ENCODE peak calls at places on chromosome 15, in six cellular contexts. G, L, A, J, Z and P are unnamed samples. For H3K27me3, the result is how much of the 10 kb centered on the place peaks cover.

GRCh38 chr15:35567392-35567791 is 21.4 kb upstream of the DPH6 start:
- DNase-seq in G (no peak), J (no peak), Z (no peak), L (no peak), A (no peak), P (no peak)

GRCh38 chr15:63833246-63833696 is 477 bp downstream of the HERC1 start:
- DNase-seq in G (peak), A (no peak), J (peak), Z (no peak), L (no peak), P (peak)

GRCh38 chr15:59186501-59186900 is 20.1 kb upstream of the LDHAL6B start:
- DNase-seq in A (no peak), Z (no peak), L (no peak), J (no peak), G (no peak), P (no peak)

GRCh38 chr15:50143255-50143860 is 24.3 kb upstream of the ATP8B4 start:
- DNase-seq in A (no peak), Z (no peak), J (no peak), G (no peak), L (no peak), P (no peak)

GRCh38 chr15:33116218-33116617 is 78.3 kb downstream of the FMN1 start:
- DNase-seq in A (no peak), Z (no peak), L (no peak), J (no peak), G (no peak), P (no peak)

GRCh38 chr15:74517096-74517495 is 23.9 kb upstream of the ARID3B start:
- DNase-seq in A (no peak), L (no peak), J (no peak), Z (no peak), G (peak), P (no peak)

GRCh38 chr15:58923696-58924300 is 9.7 kb downstream of the SLTM start:
- DNase-seq in G (no peak), L (no peak), A (no peak), Z (no peak), J (no peak), P (no peak)

GRCh38 chr15:72197460-72198409 is at the start of gene GRAMD2A:
- DNase-seq in G (peak), A (no peak), Z (no peak), L (no peak), J (no peak), P (no peak)

GRCh38 chr15:82992436-82992835 is 6.4 kb downstream of the RAMAC start:
- DNase-seq in A (no peak), Z (no peak), J (no peak), L (no peak), G (no peak), P (no peak)

GRCh38 chr15:52615302-52615701 is 46.5 kb upstream of the ARPP19 start:
- DNase-seq in L (no peak), Z (no peak), G (no peak), A (no peak), J (no peak), P (no peak)

GRCh38 chr15:81133782-81134461 is at the start of gene CFAP161:
- DNase-seq in Z (peak), A (peak), G (peak), J (peak), L (peak), P (no peak)

GRCh38 chr15:85475317-85475701 is 94.9 kb downstream of the AKAP13 start:
- DNase-seq in L (no peak), Z (no peak), J (no peak), G (no peak), A (no peak), P (no peak)

GRCh38 chr15:85964471-85964870 is 115.2 kb upstream of the AGBL1 start:
- DNase-seq in A (no peak), J (no peak), Z (no peak), G (no peak), L (no peak), P (no peak)

GRCh38 chr15:91867581-91868026 is 14.1 kb downstream of the SLCO3A1 start:
- DNase-seq in L (peak), Z (peak), J (peak), G (peak), A (no peak), P (no peak)

GRCh38 chr15:101488300-101489164 is 975 bp downstream of the PCSK6 start:
- DNase-seq in A (no peak), L (no peak), G (no peak), Z (no peak), J (no peak), P (no peak)

GRCh38 chr15:87619161-87619960 is 637.2 kb downstream of the NTRK3 start:
- DNase-seq in L (peak), A (no peak), G (peak), Z (no peak), J (no peak), P (no peak)

GRCh38 chr15:71632571-71633195 is 177.7 kb upstream of the NR2E3 start:
- DNase-seq in A (no peak), G (no peak), J (no peak), Z (no peak), L (no peak), P (no peak)

GRCh38 chr15:73996939-73997338 is 2.4 kb downstream of the PML start:
- DNase-seq in L (peak), G (peak), J (peak), A (no peak), Z (no peak), P (no peak)

GRCh38 chr15:101174152-101174920 is 77.5 kb downstream of the CHSY1 start:
- DNase-seq in G (no peak), L (no peak), J (no peak), Z (no peak), A (no peak), P (no peak)

GRCh38 chr15:93274276-93274675 is 185.3 kb upstream of the RGMA start:
- DNase-seq in J (no peak), A (no peak), Z (no peak), L (no peak), G (no peak), P (no peak)

GRCh38 chr15:46091860-46092450 is 457.1 kb downstream of the SQOR start:
- DNase-seq in J (no peak), G (no peak), Z (no peak), L (no peak), A (peak), P (no peak)

GRCh38 chr15:72585025-72585424 is 69.5 kb upstream of the GOLGA6B start:
- DNase-seq in J (no peak), Z (no peak), L (no peak), A (no peak), G (no peak), P (no peak)

DNA sequence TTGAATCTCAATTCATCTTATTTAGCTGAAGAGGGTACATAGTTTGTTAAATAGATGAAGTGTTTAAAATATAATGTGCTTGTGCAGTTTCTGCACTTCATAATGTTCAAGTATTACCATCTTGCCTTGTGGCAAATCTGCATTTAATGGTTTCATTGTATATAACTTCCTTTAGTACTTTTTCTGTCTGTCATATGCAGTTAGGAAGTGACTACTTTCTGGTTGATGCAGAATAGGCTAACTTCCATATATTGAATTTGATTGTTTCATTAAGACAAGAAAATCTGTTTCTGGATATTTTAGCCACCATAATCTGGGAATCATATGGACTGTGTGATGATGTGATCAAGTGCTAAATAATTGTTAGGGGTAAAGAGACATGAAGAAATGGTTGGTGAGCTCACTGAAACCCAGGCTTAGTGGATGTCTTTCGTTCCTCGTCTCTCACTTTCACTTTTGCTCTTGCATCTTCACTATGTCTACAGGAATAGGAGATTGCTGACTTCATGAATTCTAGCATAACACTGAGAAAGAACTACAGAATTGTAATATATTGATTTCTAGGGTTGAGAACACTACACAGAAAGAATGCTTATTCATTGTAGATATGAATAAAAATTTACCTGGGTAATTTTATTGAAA is 3.5 kb upstream of the MNS1 start:
- DNase-seq in L (no peak), G (no peak), Z (no peak), J (no peak), A (no peak), P (no peak)
- H3K27ac ChIP-seq in L (no peak), G (no peak), Z (no peak), J (no peak), A (no peak), P (no peak)

DNA sequence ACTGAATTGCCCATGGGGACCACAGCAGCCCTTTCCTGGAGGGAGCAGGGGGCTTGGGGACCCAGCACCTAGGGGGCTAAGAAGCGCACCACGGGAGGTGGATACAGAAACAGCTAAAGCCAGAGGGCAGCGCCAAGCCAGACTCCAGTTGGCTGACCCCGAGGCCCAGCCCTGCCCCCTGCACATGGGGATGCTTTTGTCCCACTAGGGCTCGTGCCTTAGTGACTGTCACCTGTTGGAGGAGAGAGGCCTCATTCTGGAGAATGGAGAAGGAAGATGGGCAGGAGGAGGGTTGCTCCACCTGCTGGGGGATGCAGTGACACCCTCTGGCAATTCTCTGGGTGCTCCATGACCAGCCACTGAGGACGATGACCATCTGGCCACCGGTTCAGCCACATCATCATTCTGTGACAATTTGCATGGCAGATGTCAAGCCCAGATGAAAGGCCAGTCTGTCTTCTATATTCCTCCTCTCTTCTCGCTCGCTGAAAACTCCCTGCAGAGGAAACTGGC is 167.8 kb upstream of the TLE3 start:
- DNase-seq in J (no peak), Z (no peak), G (no peak), L (no peak), A (no peak), P (no peak)
- TF ChIP-seq CTCF in J (no peak), Z (no peak), G (no peak), L (peak), A (no peak), P (no peak)

DNA sequence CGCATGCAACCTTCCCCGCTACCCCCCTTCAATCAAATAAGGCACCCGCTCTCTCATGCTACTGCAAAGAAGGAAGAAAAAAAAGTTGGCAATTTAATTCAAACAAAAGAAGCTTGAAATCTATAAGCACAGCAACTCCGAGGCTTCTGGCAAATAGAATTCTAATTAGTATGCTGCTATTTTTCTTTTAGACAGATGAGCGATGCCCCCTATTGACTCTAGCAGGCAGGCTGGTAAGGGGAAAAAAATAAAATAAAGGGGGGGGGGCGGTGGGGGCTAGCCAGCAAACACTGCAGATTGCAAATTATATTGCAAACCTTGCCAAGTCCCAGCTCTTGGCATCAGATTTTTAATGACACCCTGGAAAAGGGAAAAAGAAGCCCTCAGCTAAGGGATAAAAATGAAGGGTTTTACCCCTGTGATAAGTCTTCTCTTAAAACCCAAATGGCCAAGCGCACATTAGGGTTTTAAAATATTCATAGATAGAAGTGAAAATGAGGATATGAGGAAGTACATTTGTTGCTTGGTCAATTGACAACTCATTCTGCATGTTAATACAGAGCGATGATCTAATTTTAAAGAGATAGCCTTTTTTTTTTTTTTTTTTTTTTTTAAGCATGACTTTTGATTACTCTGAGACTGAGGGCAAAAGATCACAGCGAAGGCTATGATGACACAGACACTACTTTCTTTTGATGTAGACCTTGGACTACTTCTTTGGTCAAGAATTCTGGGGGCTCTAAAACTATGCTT is 255.3 kb downstream of the NR2F2 start:
- DNase-seq in A (no peak), L (no peak), G (no peak), J (no peak), Z (no peak), P (no peak)
- H3K27me3 ChIP-seq in A (under half), L (under half), G (under half), J (under half), Z (under half), P (under half)

GRCh38 chr15:67700023-67700422 is 125.3 kb upstream of the SKOR1 start:
- DNase-seq in Z (no peak), J (no peak), A (no peak), G (no peak), L (no peak), P (no peak)

GRCh38 chr15:67696087-67696486 is 129.2 kb upstream of the SKOR1 start:
- DNase-seq in L (no peak), A (no peak), J (no peak), Z (no peak), G (no peak), P (no peak)

DNA sequence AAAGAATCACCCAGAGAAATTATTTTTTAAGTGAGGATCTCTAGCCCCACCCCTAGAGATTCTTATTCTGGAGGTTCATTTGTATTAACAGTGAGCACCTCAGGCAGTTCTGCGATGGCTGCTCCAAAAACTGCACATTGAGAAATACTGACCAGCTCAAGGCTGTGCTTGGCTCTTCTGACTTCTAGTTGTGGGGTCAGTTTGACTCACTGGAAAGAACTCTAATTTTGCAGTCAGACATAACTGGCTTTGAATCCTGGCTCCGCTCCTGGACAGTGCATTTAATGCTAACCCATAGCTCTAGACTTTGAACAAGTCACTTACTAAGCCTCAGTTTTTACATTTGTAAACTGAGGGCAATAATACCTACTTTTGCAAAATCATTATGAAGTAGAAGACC is 123.6 kb upstream of the SKOR1 start:
- DNase-seq in A (no peak), L (no peak), Z (no peak), G (no peak), J (no peak), P (no peak)
- H3K27ac ChIP-seq in A (no peak), L (no peak), Z (no peak), G (no peak), J (no peak), P (no peak)

GRCh38 chr15:40418126-40418525 is 12.5 kb downstream of the IVD start:
- DNase-seq in Z (no peak), L (no peak), J (no peak), A (no peak), G (no peak), P (no peak)
- TF ChIP-seq CTCF in Z (no peak), L (no peak), J (no peak), A (no peak), G (no peak), P (no peak)

GRCh38 chr15:78384651-78385050 is 44.5 kb downstream of the CRABP1 start:
- DNase-seq in Z (no peak), J (no peak), L (no peak), G (no peak), A (no peak), P (no peak)
- H3K27me3 ChIP-seq in Z (under half), J (under half), L (under half), G (under half), A (under half), P (under half)

GRCh38 chr15:70195171-70195807 is 97.6 kb upstream of the TLE3 start:
- DNase-seq in L (no peak), J (peak), G (peak), A (no peak), Z (no peak), P (no peak)
- H3K27ac ChIP-seq in L (peak), J (peak), G (peak), A (no peak), Z (peak), P (no peak)

GRCh38 chr15:29089731-29090616 is 179.6 kb downstream of the NSMCE3 start:
- DNase-seq in G (no peak), Z (no peak), A (no peak), L (no peak), J (peak), P (no peak)
- TF ChIP-seq CTCF in G (no peak), Z (no peak), A (no peak), L (peak), J (no peak), P (no peak)

DNA sequence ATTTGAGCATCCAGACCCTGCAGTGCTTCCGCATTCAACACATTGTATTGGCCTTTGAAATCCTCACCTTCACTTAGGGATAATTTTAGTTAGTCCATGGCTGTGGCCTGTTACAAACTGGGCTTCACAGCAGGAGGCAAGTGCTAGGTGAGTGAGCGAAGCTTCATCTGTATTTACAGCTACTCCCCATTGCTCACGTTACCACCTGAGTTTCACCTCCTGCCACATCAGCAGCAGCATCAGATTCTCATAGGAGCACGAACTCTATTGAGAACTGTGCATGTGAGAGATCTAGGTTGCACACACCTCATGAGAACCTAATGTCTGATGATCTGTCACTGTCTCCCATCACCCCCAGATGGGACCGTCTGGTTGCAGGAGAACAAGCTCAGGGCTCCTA is 222.1 kb upstream of the NR2F2 start:
- DNase-seq in A (no peak), J (no peak), Z (no peak), L (no peak), G (no peak), P (no peak)
- H3K27me3 ChIP-seq in A (under half), J (under half), Z (under half), L (under half), G (under half), P (under half)

DNA sequence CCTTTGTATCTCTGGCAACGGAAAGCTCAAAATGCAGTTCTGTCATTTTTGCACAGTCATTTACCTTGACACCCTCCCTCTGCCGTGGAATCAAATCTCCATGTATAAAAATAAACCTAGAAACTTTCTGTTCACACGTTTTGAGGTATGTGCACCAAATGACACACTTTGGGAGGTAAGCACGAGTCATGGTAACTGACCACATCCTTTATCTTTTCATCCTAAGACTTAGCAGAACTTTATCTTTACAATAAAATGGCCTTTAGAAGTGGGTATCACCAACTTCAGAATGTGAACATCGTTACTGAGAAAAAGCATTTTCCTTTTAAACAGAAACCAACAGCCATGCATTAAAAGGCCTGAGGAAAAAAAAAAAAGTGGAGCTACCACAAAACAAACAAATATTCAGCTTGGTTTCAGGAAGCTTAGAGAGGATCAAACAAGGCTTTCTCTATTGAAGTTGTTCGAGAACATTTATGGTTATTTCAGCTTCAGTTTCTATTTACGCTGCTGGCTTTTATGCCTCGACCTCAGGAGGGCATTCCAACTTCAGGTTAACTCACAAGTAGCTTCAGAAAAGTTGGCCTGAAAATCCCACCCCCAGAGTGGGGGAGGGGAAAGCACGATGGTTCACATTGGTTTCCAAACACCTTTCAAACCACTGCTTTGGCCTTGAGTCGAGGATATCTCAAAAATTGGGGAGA is 171.1 kb upstream of the ICE2 start:
- DNase-seq in G (peak), L (no peak), J (no peak), A (no peak), Z (no peak), P (peak)
- H3K27ac ChIP-seq in G (no peak), L (no peak), J (no peak), A (no peak), Z (no peak), P (no peak)